ENCODE peak calls at places on chromosomes 13 and 19, in eight cellular contexts. T is SJSA1; R is PC-9; U is NT2/D1; L is CD4-positive, CD25-positive, alpha-beta regulatory T cell; K is colonic mucosa; J is IMR-90; P is thoracic aorta. Z is an unnamed sample.
A peak's percentile ranks its signal among the peaks of the same experiment; 100 is the strongest.

GRCh38 chr13:20873348-20873747 is 29.2 kb downstream of the XPO4 start:
- DNase-seq in L (no peak), T (no peak), P (no peak), U (no peak), K (no peak), J (peak; percentile 61), R (no peak), Z (no peak)

GRCh38 chr13:98386632-98387031 is 190.3 kb downstream of the STK24 start:
- DNase-seq in K (no peak), T (no peak), P (no peak), L (no peak), R (no peak), J (no peak), U (no peak), Z (no peak)

GRCh38 chr19:10819124-10820060 is 16.6 kb downstream of the TMED1 start:
- DNase-seq in R (no peak), T (no peak), U (no peak), J (no peak), P (no peak), K (no peak), L (no peak), Z (no peak)

GRCh38 chr19:15223649-15224371 is 8.4 kb downstream of the EPHX3 start:
- DNase-seq in T (no peak), J (no peak), P (no peak), R (no peak), K (no peak), L (no peak), U (no peak), Z (no peak)

GRCh38 chr13:24280722-24281121 is 28.7 kb upstream of the C1QTNF9 start:
- DNase-seq in K (no peak), R (no peak), L (no peak), J (peak; percentile 20), T (no peak), P (no peak), U (no peak), Z (no peak)

GRCh38 chr13:51837016-51837415 is 8.0 kb downstream of the TMEM272 start:
- DNase-seq in J (no peak), P (no peak), K (no peak), L (no peak), U (no peak), T (no peak), R (no peak), Z (no peak)

GRCh38 chr13:31951215-31951678 is 80.3 kb upstream of the FRY start:
- DNase-seq in L (no peak), P (no peak), T (no peak), U (no peak), K (peak; percentile 52), J (peak; percentile 70), R (peak; percentile 76), Z (peak; percentile 31)

GRCh38 chr13:50340566-50341287 is 325.5 kb downstream of the KCNRG start:
- DNase-seq in R (no peak), L (no peak), T (no peak), K (no peak), U (no peak), J (no peak), P (no peak), Z (no peak)

GRCh38 chr19:12289790-12290065 is 5.0 kb downstream of the ZNF44 start:
- DNase-seq in K (no peak), T (no peak), J (no peak), R (no peak), L (no peak), U (no peak), P (no peak), Z (no peak)

GRCh38 chr13:102569488-102569887 is 27.3 kb upstream of the TPP2 start:
- DNase-seq in P (no peak), T (no peak), U (no peak), R (no peak), L (no peak), J (peak; percentile 69), K (no peak), Z (no peak)

GRCh38 chr13:75769141-75769905 is 133.2 kb downstream of the LMO7 start:
- DNase-seq in L (no peak), K (no peak), P (no peak), J (no peak), T (no peak), R (no peak), U (no peak), Z (no peak)

GRCh38 chr13:44112700-44113329 is 233.1 kb downstream of the LACC1 start:
- DNase-seq in P (no peak), R (no peak), T (no peak), L (no peak), U (no peak), K (no peak), J (no peak), Z (no peak)

GRCh38 chr13:66967825-66968597 is 262.1 kb downstream of the PCDH9 start:
- DNase-seq in K (no peak), J (peak; percentile 25), U (no peak), P (no peak), T (no peak), L (no peak), R (no peak), Z (no peak)

GRCh38 chr13:83716121-83716520 is 166.2 kb downstream of the SLITRK1 start:
- DNase-seq in L (no peak), P (no peak), K (no peak), J (no peak), U (no peak), R (no peak), T (no peak), Z (no peak)

GRCh38 chr19:35124098-35125060 is 8.8 kb downstream of the FXYD3 start:
- DNase-seq in J (peak; percentile 86), K (peak; percentile 97), L (peak; percentile 86), U (peak; percentile 70), T (peak; percentile 93), P (peak; percentile 82), R (peak; percentile 76), Z (peak; percentile 94)

GRCh38 chr13:98839826-98840769 is 87.6 kb upstream of the SLC15A1 start:
- DNase-seq in R (no peak), T (peak; percentile 95), P (no peak), U (peak; percentile 68), L (peak; percentile 50), K (peak; percentile 49), J (peak; percentile 47), Z (no peak)

GRCh38 chr19:46665072-46665471 is 4.1 kb upstream of the DACT3 start:
- DNase-seq in U (no peak), J (no peak), K (no peak), L (no peak), R (no peak), T (no peak), P (no peak), Z (no peak)

GRCh38 chr13:34678154-34678553 is 263.9 kb upstream of the NBEA start:
- DNase-seq in J (no peak), T (peak; percentile 40), R (peak; percentile 70), U (no peak), P (no peak), L (no peak), K (no peak), Z (no peak)

GRCh38 chr13:76711515-76712182 is 174.6 kb downstream of the KCTD12 start:
- DNase-seq in R (no peak), J (peak; percentile 94), T (peak; percentile 50), P (no peak), U (no peak), L (no peak), K (no peak), Z (no peak)

DNA sequence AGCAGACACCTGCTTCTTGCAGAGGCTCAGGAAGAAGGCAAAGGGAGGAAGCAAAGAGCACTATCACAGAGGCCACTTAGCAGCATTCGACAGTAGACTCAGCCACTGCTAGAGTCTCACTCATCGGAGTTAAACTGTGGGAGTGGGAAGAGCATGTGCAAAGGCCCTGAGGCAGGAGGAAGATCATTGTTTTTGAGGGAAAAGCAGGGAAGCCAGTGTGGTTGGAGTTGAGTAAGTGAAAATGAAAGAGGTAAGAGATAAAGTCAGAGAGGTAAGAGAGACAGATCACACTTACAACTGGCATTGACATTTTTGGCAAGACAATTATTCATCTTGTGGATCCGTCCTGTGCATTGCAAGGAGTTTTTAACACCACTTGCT is 41.1 kb upstream of the CEACAM20 start:
- DNase-seq in K (no peak), R (no peak), U (no peak), P (no peak), T (no peak), L (no peak), J (no peak), Z (no peak)
- H3K4me1 ChIP-seq in K (no peaks in the 10 kb centered on the region), R (peaks cover 63% of the 10 kb centered on the region), U (peaks cover 4% of the 10 kb centered on the region), P (no peaks in the 10 kb centered on the region), T (peaks cover 6% of the 10 kb centered on the region), L (no peaks in the 10 kb centered on the region), J (peaks cover 3% of the 10 kb centered on the region), Z (no peaks in the 10 kb centered on the region)

GRCh38 chr19:2215281-2215751 is 20.8 kb downstream of the PLEKHJ1 start:
- DNase-seq in U (no peak), R (no peak), K (no peak), P (no peak), L (peak; percentile 25), J (no peak), T (no peak), Z (no peak)

GRCh38 chr19:2214253-2214652 is 21.9 kb downstream of the PLEKHJ1 start:
- DNase-seq in U (no peak), P (no peak), J (no peak), T (no peak), L (no peak), K (no peak), R (no peak), Z (no peak)

GRCh38 chr19:2216361-2217225 is 19.5 kb downstream of the PLEKHJ1 start:
- DNase-seq in U (no peak), P (no peak), K (no peak), L (no peak), R (no peak), T (no peak), J (no peak), Z (no peak)

GRCh38 chr19:2219726-2220125 is 16.4 kb downstream of the PLEKHJ1 start:
- DNase-seq in T (no peak), U (no peak), K (no peak), R (no peak), L (no peak), P (no peak), J (no peak), Z (no peak)

DNA sequence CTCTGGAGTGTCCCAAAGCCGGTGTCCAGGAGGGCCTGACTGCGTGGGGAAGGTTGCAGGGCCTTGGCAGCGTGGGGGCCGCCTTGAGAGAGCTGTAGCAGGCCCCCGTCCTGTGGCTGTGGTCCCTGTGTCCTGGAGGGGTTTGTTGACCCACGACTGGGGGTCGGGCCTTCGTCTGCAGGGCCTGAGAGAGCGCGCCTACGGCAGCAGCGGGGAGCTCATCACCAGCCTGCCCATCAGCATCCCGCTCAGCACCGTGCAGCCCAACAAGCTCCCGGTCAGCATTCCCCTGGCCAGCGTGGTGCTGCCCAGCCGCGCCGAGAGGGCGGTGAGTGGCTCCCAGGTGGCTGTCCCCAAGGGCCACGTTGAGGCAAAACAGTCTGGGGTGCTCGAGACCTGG is 18.5 kb downstream of the PLEKHJ1 start:
- DNase-seq in R (no peak), K (no peak), P (no peak), L (no peak), J (no peak), U (no peak), T (no peak), Z (no peak)
- H3K36me3 ChIP-seq in R (no peaks in the 10 kb centered on the region), K (peaks cover 11% of the 10 kb centered on the region), P (peaks cover 50% of the 10 kb centered on the region), L (peaks cover 16% of the 10 kb centered on the region), J (peaks cover 70% of the 10 kb centered on the region), U (peaks cover 87% of the 10 kb centered on the region), T (peaks cover 97% of the 10 kb centered on the region), Z (no peaks in the 10 kb centered on the region)

GRCh38 chr19:38698225-38699026 is 45.8 kb downstream of the CAPN12 start:
- DNase-seq in K (no peak), L (no peak), U (no peak), J (no peak), P (no peak), T (no peak), R (no peak), Z (no peak)
- H3K4me1 ChIP-seq in K (peaks cover 10% of the 10 kb centered on the region), L (peaks cover 57% of the 10 kb centered on the region), U (peaks cover 11% of the 10 kb centered on the region), J (peaks cover 19% of the 10 kb centered on the region), P (peaks cover 100% of the 10 kb centered on the region), T (peaks cover 15% of the 10 kb centered on the region), R (peaks cover 16% of the 10 kb centered on the region), Z (peaks cover 21% of the 10 kb centered on the region)

GRCh38 chr19:7993560-7993959 is 11.9 kb downstream of the ELAVL1 start:
- DNase-seq in R (no peak), T (no peak), L (no peak), K (no peak), U (no peak), P (no peak), J (no peak), Z (no peak)
- H3K36me3 ChIP-seq in R (peaks cover 15% of the 10 kb centered on the region), T (peaks cover 34% of the 10 kb centered on the region), L (peaks cover 28% of the 10 kb centered on the region), K (peaks cover 9% of the 10 kb centered on the region), U (peaks cover 46% of the 10 kb centered on the region), P (peaks cover 23% of the 10 kb centered on the region), J (peaks cover 24% of the 10 kb centered on the region), Z (no peaks in the 10 kb centered on the region)

Z was measured in breast epithelium.